ENCODE peak calls at places on chromosome 9, in six cellular contexts. One of them, this sample, is unnamed.

GRCh38 chr9:99253772-99254431 is 31.8 kb downstream of the SEC61B start:
- DNase-seq in heart left ventricle: no peak
- DNase-seq in fibroblast of pulmonary artery: no peak
- DNase-seq in CD8-positive, alpha-beta memory T cell: peak; percentile 40
- DNase-seq in mesenteric fat pad: no peak
- DNase-seq in activated CD4-positive, alpha-beta T cell treated with anti-CD3 and anti-CD28 coated beads, Interleukin-2, amount 50 U/mL, for 4 hours: peak; percentile 65
- DNase-seq in this sample: peak; percentile 31

GRCh38 chr9:93134740-93135444 is 841 bp upstream of the NINJ1 start:
- DNase-seq in heart left ventricle: no peak
- DNase-seq in fibroblast of pulmonary artery: no peak
- DNase-seq in CD8-positive, alpha-beta memory T cell: no peak
- DNase-seq in mesenteric fat pad: no peak
- DNase-seq in activated CD4-positive, alpha-beta T cell treated with anti-CD3 and anti-CD28 coated beads, Interleukin-2, amount 50 U/mL, for 4 hours: no peak
- DNase-seq in this sample: no peak

GRCh38 chr9:129568560-129569505 is 52.1 kb downstream of the C9orf50 start:
- DNase-seq in heart left ventricle: peak; percentile 71
- DNase-seq in fibroblast of pulmonary artery: no peak
- DNase-seq in CD8-positive, alpha-beta memory T cell: no peak
- DNase-seq in mesenteric fat pad: no peak
- DNase-seq in activated CD4-positive, alpha-beta T cell treated with anti-CD3 and anti-CD28 coated beads, Interleukin-2, amount 50 U/mL, for 4 hours: no peak
- DNase-seq in this sample: no peak

GRCh38 chr9:83509372-83509771 is 28.8 kb downstream of the FRMD3 start:
- DNase-seq in heart left ventricle: no peak
- DNase-seq in fibroblast of pulmonary artery: peak; percentile 72
- DNase-seq in CD8-positive, alpha-beta memory T cell: no peak
- DNase-seq in mesenteric fat pad: no peak
- DNase-seq in activated CD4-positive, alpha-beta T cell treated with anti-CD3 and anti-CD28 coated beads, Interleukin-2, amount 50 U/mL, for 4 hours: no peak
- DNase-seq in this sample: no peak

GRCh38 chr9:133883356-133883755 is 108.8 kb downstream of the VAV2 start:
- DNase-seq in heart left ventricle: no peak
- DNase-seq in fibroblast of pulmonary artery: no peak
- DNase-seq in CD8-positive, alpha-beta memory T cell: no peak
- DNase-seq in mesenteric fat pad: no peak
- DNase-seq in activated CD4-positive, alpha-beta T cell treated with anti-CD3 and anti-CD28 coated beads, Interleukin-2, amount 50 U/mL, for 4 hours: no peak
- DNase-seq in this sample: no peak

GRCh38 chr9:129500166-129500862 is 120.6 kb downstream of the C9orf50 start:
- DNase-seq in heart left ventricle: no peak
- DNase-seq in fibroblast of pulmonary artery: peak; percentile 43
- DNase-seq in CD8-positive, alpha-beta memory T cell: no peak
- DNase-seq in mesenteric fat pad: no peak
- DNase-seq in activated CD4-positive, alpha-beta T cell treated with anti-CD3 and anti-CD28 coated beads, Interleukin-2, amount 50 U/mL, for 4 hours: no peak
- DNase-seq in this sample: no peak

GRCh38 chr9:86669442-86669841 is 277.9 kb downstream of the GAS1 start:
- DNase-seq in heart left ventricle: no peak
- DNase-seq in fibroblast of pulmonary artery: no peak
- DNase-seq in CD8-positive, alpha-beta memory T cell: no peak
- DNase-seq in mesenteric fat pad: no peak
- DNase-seq in activated CD4-positive, alpha-beta T cell treated with anti-CD3 and anti-CD28 coated beads, Interleukin-2, amount 50 U/mL, for 4 hours: no peak
- DNase-seq in this sample: no peak

GRCh38 chr9:132243156-132244074 is 81.6 kb downstream of the NTNG2 start:
- DNase-seq in heart left ventricle: no peak
- DNase-seq in fibroblast of pulmonary artery: no peak
- DNase-seq in CD8-positive, alpha-beta memory T cell: no peak
- DNase-seq in mesenteric fat pad: no peak
- DNase-seq in activated CD4-positive, alpha-beta T cell treated with anti-CD3 and anti-CD28 coated beads, Interleukin-2, amount 50 U/mL, for 4 hours: no peak
- DNase-seq in this sample: no peak

GRCh38 chr9:127783644-127784043 is 2.2 kb upstream of the CDK9 start:
- DNase-seq in heart left ventricle: no peak
- DNase-seq in fibroblast of pulmonary artery: no peak
- DNase-seq in CD8-positive, alpha-beta memory T cell: no peak
- DNase-seq in mesenteric fat pad: no peak
- DNase-seq in activated CD4-positive, alpha-beta T cell treated with anti-CD3 and anti-CD28 coated beads, Interleukin-2, amount 50 U/mL, for 4 hours: no peak
- DNase-seq in this sample: no peak

GRCh38 chr9:26142201-26142600 is 464.0 kb upstream of the TUSC1 start:
- DNase-seq in heart left ventricle: no peak
- DNase-seq in fibroblast of pulmonary artery: peak; percentile 8
- DNase-seq in CD8-positive, alpha-beta memory T cell: no peak
- DNase-seq in mesenteric fat pad: no peak
- DNase-seq in activated CD4-positive, alpha-beta T cell treated with anti-CD3 and anti-CD28 coated beads, Interleukin-2, amount 50 U/mL, for 4 hours: no peak
- DNase-seq in this sample: no peak

GRCh38 chr9:136941231-136942111 is 3.1 kb downstream of the FBXW5 start:
- DNase-seq in heart left ventricle: no peak
- DNase-seq in fibroblast of pulmonary artery: no peak
- DNase-seq in CD8-positive, alpha-beta memory T cell: no peak
- DNase-seq in mesenteric fat pad: no peak
- DNase-seq in activated CD4-positive, alpha-beta T cell treated with anti-CD3 and anti-CD28 coated beads, Interleukin-2, amount 50 U/mL, for 4 hours: no peak
- DNase-seq in this sample: no peak

GRCh38 chr9:91496351-91496750 is 72.7 kb upstream of the NFIL3 start:
- DNase-seq in heart left ventricle: no peak
- DNase-seq in fibroblast of pulmonary artery: no peak
- DNase-seq in CD8-positive, alpha-beta memory T cell: no peak
- DNase-seq in mesenteric fat pad: no peak
- DNase-seq in activated CD4-positive, alpha-beta T cell treated with anti-CD3 and anti-CD28 coated beads, Interleukin-2, amount 50 U/mL, for 4 hours: no peak
- DNase-seq in this sample: no peak

GRCh38 chr9:34519321-34520020 is 3.3 kb downstream of the ENHO start:
- DNase-seq in heart left ventricle: no peak
- DNase-seq in fibroblast of pulmonary artery: no peak
- DNase-seq in CD8-positive, alpha-beta memory T cell: no peak
- DNase-seq in mesenteric fat pad: peak; percentile 59
- DNase-seq in activated CD4-positive, alpha-beta T cell treated with anti-CD3 and anti-CD28 coated beads, Interleukin-2, amount 50 U/mL, for 4 hours: no peak
- DNase-seq in this sample: no peak